ENCODE peak calls at places on chromosome 15, in eight cellular contexts. One of them, this sample, is unnamed.

GRCh38 chr15:85296615-85297402 is 83.6 kb upstream of the AKAP13 start:
- DNase-seq in lung microvascular endothelial cell: peak
- DNase-seq in kidney: peak
- DNase-seq in SW480: peak
- DNase-seq in stimulated activated CD4-positive, alpha-beta T cell treated with anti-CD3 and anti-CD28 coated beads, Interleukin-1b, Interleukin-23, amount 100 ng/mL, for 24 hours: peak
- DNase-seq in ELR: peak
- DNase-seq in HEK293T: peak
- DNase-seq in progenitor cell of endocrine pancreas: peak
- DNase-seq in this sample: peak

GRCh38 chr15:44735482-44736260 is 657 bp upstream of the TRIM69 start:
- DNase-seq in SW480: no peak
- DNase-seq in HEK293T: no peak
- DNase-seq in progenitor cell of endocrine pancreas: no peak
- DNase-seq in ELR: no peak
- DNase-seq in kidney: no peak
- DNase-seq in stimulated activated CD4-positive, alpha-beta T cell treated with anti-CD3 and anti-CD28 coated beads, Interleukin-1b, Interleukin-23, amount 100 ng/mL, for 24 hours: peak
- DNase-seq in lung microvascular endothelial cell: no peak
- DNase-seq in this sample: peak

GRCh38 chr15:45221053-45221599 is 30.9 kb upstream of the SLC28A2 start:
- DNase-seq in kidney: no peak
- DNase-seq in ELR: no peak
- DNase-seq in SW480: no peak
- DNase-seq in lung microvascular endothelial cell: no peak
- DNase-seq in HEK293T: no peak
- DNase-seq in stimulated activated CD4-positive, alpha-beta T cell treated with anti-CD3 and anti-CD28 coated beads, Interleukin-1b, Interleukin-23, amount 100 ng/mL, for 24 hours: no peak
- DNase-seq in progenitor cell of endocrine pancreas: no peak
- DNase-seq in this sample: no peak

GRCh38 chr15:60758961-60759729 is 280.2 kb upstream of the ICE2 start:
- DNase-seq in lung microvascular endothelial cell: no peak
- DNase-seq in kidney: no peak
- DNase-seq in progenitor cell of endocrine pancreas: no peak
- DNase-seq in HEK293T: no peak
- DNase-seq in stimulated activated CD4-positive, alpha-beta T cell treated with anti-CD3 and anti-CD28 coated beads, Interleukin-1b, Interleukin-23, amount 100 ng/mL, for 24 hours: no peak
- DNase-seq in ELR: peak
- DNase-seq in SW480: no peak
- DNase-seq in this sample: peak

GRCh38 chr15:25890532-25890931 is 27.4 kb upstream of the ATP10A start:
- DNase-seq in ELR: no peak
- DNase-seq in stimulated activated CD4-positive, alpha-beta T cell treated with anti-CD3 and anti-CD28 coated beads, Interleukin-1b, Interleukin-23, amount 100 ng/mL, for 24 hours: no peak
- DNase-seq in kidney: no peak
- DNase-seq in progenitor cell of endocrine pancreas: no peak
- DNase-seq in HEK293T: no peak
- DNase-seq in SW480: no peak
- DNase-seq in lung microvascular endothelial cell: no peak
- DNase-seq in this sample: no peak

GRCh38 chr15:59166156-59166555 is 40.5 kb upstream of the LDHAL6B start:
- DNase-seq in HEK293T: no peak
- DNase-seq in kidney: no peak
- DNase-seq in ELR: no peak
- DNase-seq in stimulated activated CD4-positive, alpha-beta T cell treated with anti-CD3 and anti-CD28 coated beads, Interleukin-1b, Interleukin-23, amount 100 ng/mL, for 24 hours: no peak
- DNase-seq in progenitor cell of endocrine pancreas: no peak
- DNase-seq in SW480: no peak
- DNase-seq in lung microvascular endothelial cell: no peak
- DNase-seq in this sample: no peak

GRCh38 chr15:29133791-29134190 is 135.8 kb downstream of the NSMCE3 start:
- DNase-seq in ELR: no peak
- DNase-seq in stimulated activated CD4-positive, alpha-beta T cell treated with anti-CD3 and anti-CD28 coated beads, Interleukin-1b, Interleukin-23, amount 100 ng/mL, for 24 hours: no peak
- DNase-seq in progenitor cell of endocrine pancreas: no peak
- DNase-seq in kidney: peak
- DNase-seq in SW480: no peak
- DNase-seq in HEK293T: no peak
- DNase-seq in lung microvascular endothelial cell: no peak
- DNase-seq in this sample: no peak

GRCh38 chr15:64013179-64014043 is 32.9 kb downstream of the DAPK2 start:
- DNase-seq in kidney: no peak
- DNase-seq in stimulated activated CD4-positive, alpha-beta T cell treated with anti-CD3 and anti-CD28 coated beads, Interleukin-1b, Interleukin-23, amount 100 ng/mL, for 24 hours: no peak
- DNase-seq in SW480: no peak
- DNase-seq in progenitor cell of endocrine pancreas: no peak
- DNase-seq in ELR: peak
- DNase-seq in HEK293T: no peak
- DNase-seq in lung microvascular endothelial cell: no peak
- DNase-seq in this sample: no peak

GRCh38 chr15:53962646-53963561 is 15.3 kb upstream of the UNC13C start:
- DNase-seq in HEK293T: peak
- DNase-seq in stimulated activated CD4-positive, alpha-beta T cell treated with anti-CD3 and anti-CD28 coated beads, Interleukin-1b, Interleukin-23, amount 100 ng/mL, for 24 hours: no peak
- DNase-seq in lung microvascular endothelial cell: peak
- DNase-seq in progenitor cell of endocrine pancreas: peak
- DNase-seq in ELR: peak
- DNase-seq in kidney: no peak
- DNase-seq in SW480: peak
- DNase-seq in this sample: peak

GRCh38 chr15:68556139-68556990 is 22.4 kb upstream of the CORO2B start:
- DNase-seq in HEK293T: no peak
- DNase-seq in SW480: no peak
- DNase-seq in ELR: no peak
- DNase-seq in progenitor cell of endocrine pancreas: no peak
- DNase-seq in kidney: no peak
- DNase-seq in lung microvascular endothelial cell: no peak
- DNase-seq in stimulated activated CD4-positive, alpha-beta T cell treated with anti-CD3 and anti-CD28 coated beads, Interleukin-1b, Interleukin-23, amount 100 ng/mL, for 24 hours: no peak
- DNase-seq in this sample: no peak

GRCh38 chr15:72809329-72809728 is 25.8 kb upstream of the ADPGK start:
- DNase-seq in ELR: no peak
- DNase-seq in kidney: no peak
- DNase-seq in stimulated activated CD4-positive, alpha-beta T cell treated with anti-CD3 and anti-CD28 coated beads, Interleukin-1b, Interleukin-23, amount 100 ng/mL, for 24 hours: no peak
- DNase-seq in SW480: peak
- DNase-seq in HEK293T: no peak
- DNase-seq in progenitor cell of endocrine pancreas: no peak
- DNase-seq in lung microvascular endothelial cell: no peak
- DNase-seq in this sample: no peak

GRCh38 chr15:48413304-48413703 is 82.1 kb downstream of the DUT start:
- DNase-seq in lung microvascular endothelial cell: no peak
- DNase-seq in kidney: no peak
- DNase-seq in ELR: peak
- DNase-seq in progenitor cell of endocrine pancreas: no peak
- DNase-seq in SW480: no peak
- DNase-seq in stimulated activated CD4-positive, alpha-beta T cell treated with anti-CD3 and anti-CD28 coated beads, Interleukin-1b, Interleukin-23, amount 100 ng/mL, for 24 hours: no peak
- DNase-seq in HEK293T: no peak
- DNase-seq in this sample: no peak

GRCh38 chr15:35979608-35980007 is 433.6 kb upstream of the DPH6 start:
- DNase-seq in kidney: no peak
- DNase-seq in ELR: no peak
- DNase-seq in HEK293T: no peak
- DNase-seq in progenitor cell of endocrine pancreas: no peak
- DNase-seq in stimulated activated CD4-positive, alpha-beta T cell treated with anti-CD3 and anti-CD28 coated beads, Interleukin-1b, Interleukin-23, amount 100 ng/mL, for 24 hours: no peak
- DNase-seq in SW480: no peak
- DNase-seq in lung microvascular endothelial cell: no peak
- DNase-seq in this sample: no peak

GRCh38 chr15:36903922-36904479 is 196.3 kb downstream of the MEIS2 start:
- DNase-seq in lung microvascular endothelial cell: no peak
- DNase-seq in progenitor cell of endocrine pancreas: no peak
- DNase-seq in ELR: no peak
- DNase-seq in SW480: peak
- DNase-seq in stimulated activated CD4-positive, alpha-beta T cell treated with anti-CD3 and anti-CD28 coated beads, Interleukin-1b, Interleukin-23, amount 100 ng/mL, for 24 hours: no peak
- DNase-seq in HEK293T: no peak
- DNase-seq in kidney: no peak
- DNase-seq in this sample: no peak

GRCh38 chr15:59892995-59893394 is 111.1 kb upstream of the FOXB1 start:
- DNase-seq in lung microvascular endothelial cell: peak
- DNase-seq in SW480: peak
- DNase-seq in ELR: peak
- DNase-seq in kidney: no peak
- DNase-seq in progenitor cell of endocrine pancreas: peak
- DNase-seq in stimulated activated CD4-positive, alpha-beta T cell treated with anti-CD3 and anti-CD28 coated beads, Interleukin-1b, Interleukin-23, amount 100 ng/mL, for 24 hours: no peak
- DNase-seq in HEK293T: peak
- DNase-seq in this sample: peak

GRCh38 chr15:48090115-48090514 is 30.7 kb upstream of the SLC24A5 start:
- DNase-seq in ELR: no peak
- DNase-seq in progenitor cell of endocrine pancreas: no peak
- DNase-seq in stimulated activated CD4-positive, alpha-beta T cell treated with anti-CD3 and anti-CD28 coated beads, Interleukin-1b, Interleukin-23, amount 100 ng/mL, for 24 hours: no peak
- DNase-seq in SW480: peak
- DNase-seq in kidney: no peak
- DNase-seq in lung microvascular endothelial cell: no peak
- DNase-seq in HEK293T: no peak
- DNase-seq in this sample: no peak

GRCh38 chr15:81133782-81134461 is at the start of gene CFAP161:
- DNase-seq in kidney: peak
- DNase-seq in progenitor cell of endocrine pancreas: peak
- DNase-seq in stimulated activated CD4-positive, alpha-beta T cell treated with anti-CD3 and anti-CD28 coated beads, Interleukin-1b, Interleukin-23, amount 100 ng/mL, for 24 hours: peak
- DNase-seq in HEK293T: peak
- DNase-seq in ELR: peak
- DNase-seq in SW480: no peak
- DNase-seq in lung microvascular endothelial cell: no peak
- DNase-seq in this sample: peak

GRCh38 chr15:33243393-33243792 is 48.9 kb upstream of the FMN1 start:
- DNase-seq in progenitor cell of endocrine pancreas: no peak
- DNase-seq in kidney: no peak
- DNase-seq in SW480: no peak
- DNase-seq in ELR: peak
- DNase-seq in stimulated activated CD4-positive, alpha-beta T cell treated with anti-CD3 and anti-CD28 coated beads, Interleukin-1b, Interleukin-23, amount 100 ng/mL, for 24 hours: no peak
- DNase-seq in lung microvascular endothelial cell: no peak
- DNase-seq in HEK293T: no peak
- DNase-seq in this sample: no peak

GRCh38 chr15:64842986-64843561 is 1.4 kb downstream of the PLEKHO2 start:
- DNase-seq in SW480: no peak
- DNase-seq in kidney: no peak
- DNase-seq in HEK293T: no peak
- DNase-seq in progenitor cell of endocrine pancreas: no peak
- DNase-seq in lung microvascular endothelial cell: peak
- DNase-seq in ELR: peak
- DNase-seq in stimulated activated CD4-positive, alpha-beta T cell treated with anti-CD3 and anti-CD28 coated beads, Interleukin-1b, Interleukin-23, amount 100 ng/mL, for 24 hours: no peak
- DNase-seq in this sample: no peak

GRCh38 chr15:48636511-48636910 is 9.0 kb downstream of the FBN1 start:
- DNase-seq in HEK293T: no peak
- DNase-seq in progenitor cell of endocrine pancreas: no peak
- DNase-seq in ELR: no peak
- DNase-seq in stimulated activated CD4-positive, alpha-beta T cell treated with anti-CD3 and anti-CD28 coated beads, Interleukin-1b, Interleukin-23, amount 100 ng/mL, for 24 hours: no peak
- DNase-seq in SW480: no peak
- DNase-seq in kidney: no peak
- DNase-seq in lung microvascular endothelial cell: no peak
- DNase-seq in this sample: no peak

GRCh38 chr15:80317389-80318169 is 65.6 kb upstream of the CTXND1 start:
- DNase-seq in kidney: peak
- DNase-seq in HEK293T: no peak
- DNase-seq in progenitor cell of endocrine pancreas: no peak
- DNase-seq in stimulated activated CD4-positive, alpha-beta T cell treated with anti-CD3 and anti-CD28 coated beads, Interleukin-1b, Interleukin-23, amount 100 ng/mL, for 24 hours: no peak
- DNase-seq in lung microvascular endothelial cell: no peak
- DNase-seq in SW480: peak
- DNase-seq in ELR: peak
- DNase-seq in this sample: peak

GRCh38 chr15:79872358-79873017 is 24.3 kb downstream of the MTHFS start:
- DNase-seq in stimulated activated CD4-positive, alpha-beta T cell treated with anti-CD3 and anti-CD28 coated beads, Interleukin-1b, Interleukin-23, amount 100 ng/mL, for 24 hours: no peak
- DNase-seq in lung microvascular endothelial cell: peak
- DNase-seq in ELR: peak
- DNase-seq in progenitor cell of endocrine pancreas: no peak
- DNase-seq in kidney: no peak
- DNase-seq in HEK293T: no peak
- DNase-seq in SW480: no peak
- DNase-seq in this sample: no peak

GRCh38 chr15:83046558-83047127 is 20.4 kb downstream of the BTBD1 start:
- DNase-seq in progenitor cell of endocrine pancreas: no peak
- DNase-seq in stimulated activated CD4-positive, alpha-beta T cell treated with anti-CD3 and anti-CD28 coated beads, Interleukin-1b, Interleukin-23, amount 100 ng/mL, for 24 hours: no peak
- DNase-seq in HEK293T: no peak
- DNase-seq in lung microvascular endothelial cell: peak
- DNase-seq in SW480: no peak
- DNase-seq in ELR: peak
- DNase-seq in kidney: no peak
- DNase-seq in this sample: no peak

GRCh38 chr15:80325206-80325605 is 73.2 kb upstream of the CTXND1 start:
- DNase-seq in HEK293T: no peak
- DNase-seq in kidney: no peak
- DNase-seq in lung microvascular endothelial cell: no peak
- DNase-seq in SW480: no peak
- DNase-seq in progenitor cell of endocrine pancreas: no peak
- DNase-seq in stimulated activated CD4-positive, alpha-beta T cell treated with anti-CD3 and anti-CD28 coated beads, Interleukin-1b, Interleukin-23, amount 100 ng/mL, for 24 hours: no peak
- DNase-seq in ELR: no peak
- DNase-seq in this sample: no peak

GRCh38 chr15:36691596-36691995 is 112.2 kb downstream of the CDIN1 start:
- DNase-seq in SW480: no peak
- DNase-seq in HEK293T: no peak
- DNase-seq in kidney: no peak
- DNase-seq in stimulated activated CD4-positive, alpha-beta T cell treated with anti-CD3 and anti-CD28 coated beads, Interleukin-1b, Interleukin-23, amount 100 ng/mL, for 24 hours: no peak
- DNase-seq in lung microvascular endothelial cell: no peak
- DNase-seq in ELR: no peak
- DNase-seq in progenitor cell of endocrine pancreas: no peak
- DNase-seq in this sample: no peak

GRCh38 chr15:68054658-68055223 is 626 bp downstream of the PIAS1 start:
- DNase-seq in HEK293T: peak
- DNase-seq in kidney: peak
- DNase-seq in lung microvascular endothelial cell: peak
- DNase-seq in progenitor cell of endocrine pancreas: peak
- DNase-seq in stimulated activated CD4-positive, alpha-beta T cell treated with anti-CD3 and anti-CD28 coated beads, Interleukin-1b, Interleukin-23, amount 100 ng/mL, for 24 hours: peak
- DNase-seq in ELR: peak
- DNase-seq in SW480: peak
- DNase-seq in this sample: peak

GRCh38 chr15:66154581-66154980 is 99.0 kb downstream of the MEGF11 start:
- DNase-seq in stimulated activated CD4-positive, alpha-beta T cell treated with anti-CD3 and anti-CD28 coated beads, Interleukin-1b, Interleukin-23, amount 100 ng/mL, for 24 hours: no peak
- DNase-seq in progenitor cell of endocrine pancreas: no peak
- DNase-seq in SW480: no peak
- DNase-seq in HEK293T: no peak
- DNase-seq in ELR: no peak
- DNase-seq in kidney: no peak
- DNase-seq in lung microvascular endothelial cell: no peak
- DNase-seq in this sample: no peak

This sample was measured in A673.